ENCODE peak calls at places on chromosome 15, in four cellular contexts. B, D, I and L are unnamed samples.

GRCh38 chr15:44541282-44541958 is 4.5 kb downstream of the EIF3J start:
- DNase-seq in D (no peak), B (no peak), I (peak), L (no peak)

GRCh38 chr15:77421370-77421700 is 647 bp downstream of the HMG20A start:
- DNase-seq in D (no peak), I (no peak), B (no peak), L (peak)

GRCh38 chr15:96186105-96186504 is 144.4 kb upstream of the NR2F2 start:
- DNase-seq in I (no peak), B (no peak), D (no peak), L (no peak)

GRCh38 chr15:31504462-31504839 is 177.8 kb downstream of the KLF13 start:
- DNase-seq in I (no peak), D (no peak), B (no peak), L (no peak)

GRCh38 chr15:65833501-65834220 is 35.6 kb upstream of the RAB11A start:
- DNase-seq in B (peak), D (no peak), I (no peak), L (no peak)

GRCh38 chr15:98858610-98859023 is 149.0 kb downstream of the PGPEP1L start:
- DNase-seq in I (no peak), D (no peak), B (no peak), L (no peak)

GRCh38 chr15:45117327-45118130 is 3.4 kb downstream of the DUOXA2 start:
- DNase-seq in B (no peak), I (no peak), D (no peak), L (no peak)

GRCh38 chr15:70190965-70191364 is 93.2 kb upstream of the TLE3 start:
- DNase-seq in D (no peak), I (no peak), B (no peak), L (no peak)

GRCh38 chr15:88997531-88997930 is 84.4 kb upstream of the MFGE8 start:
- DNase-seq in D (no peak), I (no peak), B (no peak), L (no peak)

GRCh38 chr15:90871097-90871715 is 2.8 kb downstream of the FURIN start:
- DNase-seq in D (peak), B (no peak), I (no peak), L (peak)

GRCh38 chr15:62649793-62650420 is 392.6 kb upstream of the TPM1 start:
- DNase-seq in I (no peak), B (peak), D (no peak), L (no peak)

GRCh38 chr15:61715082-61715481 is 345.2 kb downstream of the VPS13C start:
- DNase-seq in D (no peak), B (no peak), I (no peak), L (no peak)

GRCh38 chr15:88912500-88912921 is 668 bp downstream of the MFGE8 start:
- DNase-seq in B (no peak), D (peak), I (no peak), L (peak)

GRCh38 chr15:25372298-25372697 is 66.5 kb downstream of the UBE3A start:
- DNase-seq in B (no peak), I (no peak), D (no peak), L (no peak)

GRCh38 chr15:90560229-90560771 is 30.6 kb downstream of the CRTC3 start:
- DNase-seq in D (no peak), B (peak), I (peak), L (no peak)

GRCh38 chr15:57505949-57506391 is 85.7 kb upstream of the MYZAP start:
- DNase-seq in D (no peak), I (no peak), B (no peak), L (peak)

GRCh38 chr15:40413036-40413435 is 7.4 kb downstream of the IVD start:
- DNase-seq in I (no peak), B (no peak), D (no peak), L (no peak)

GRCh38 chr15:35032471-35032870 is 44.4 kb upstream of the ZNF770 start:
- DNase-seq in B (no peak), D (no peak), I (no peak), L (no peak)

GRCh38 chr15:80106051-80106450 is 46.6 kb downstream of the ZFAND6 start:
- DNase-seq in D (no peak), B (no peak), I (peak), L (no peak)

GRCh38 chr15:25775317-25775912 is 87.7 kb downstream of the ATP10A start:
- DNase-seq in B (peak), D (no peak), I (no peak), L (peak)